ENCODE peak calls at places on chromosomes 2 and 18, in five cellular contexts. O is HEK293T, E is GM23338, U is gastrocnemius medialis, N is lower leg skin. Y is an unnamed sample.

GRCh38 chr2:98608962-98609604 is 694 bp downstream of the UNC50 start:
- DNase-seq in N (no peak), U (no peak), O (no peak), E (peak; percentile 41), Y (peak; percentile 56)

GRCh38 chr2:5549061-5549601 is 143.1 kb upstream of the SOX11 start:
- DNase-seq in E (peak; percentile 11), U (no peak), O (no peak), N (no peak), Y (peak; percentile 39)

GRCh38 chr2:142989276-142990204 is 112.1 kb downstream of the KYNU start:
- DNase-seq in U (no peak), N (no peak), O (peak; percentile 27), E (peak; percentile 57), Y (peak; percentile 25)

GRCh38 chr2:102848366-102848839 is 86.6 kb downstream of the TMEM182 start:
- DNase-seq in E (peak; percentile 92), N (no peak), U (peak; percentile 59), O (peak; percentile 74), Y (peak; percentile 94)

GRCh38 chr2:240936106-240936505 is 30.0 kb downstream of the CROCC2 start:
- DNase-seq in O (no peak), U (no peak), N (no peak), E (no peak), Y (no peak)

GRCh38 chr2:121473502-121473901 is 57.2 kb upstream of the RNU4ATAC start:
- DNase-seq in O (no peak), E (no peak), N (no peak), U (no peak), Y (no peak)

GRCh38 chr18:52465391-52465790 is 125.4 kb downstream of the DCC start:
- DNase-seq in O (no peak), N (no peak), E (peak; percentile 17), U (no peak), Y (no peak)

GRCh38 chr18:64742898-64743297 is 594.0 kb upstream of the LINC00305 start:
- DNase-seq in U (no peak), E (no peak), O (no peak), N (no peak), Y (no peak)

GRCh38 chr2:88350641-88351601 is 101.6 kb downstream of the FOXI3 start:
- DNase-seq in N (peak; percentile 19), U (no peak), E (peak; percentile 93), O (peak; percentile 83), Y (peak; percentile 82)

GRCh38 chr2:113901943-113902342 is 12.1 kb downstream of the ACTR3 start:
- DNase-seq in O (no peak), N (no peak), U (no peak), E (no peak), Y (no peak)

GRCh38 chr2:12755384-12755783 is 38.6 kb downstream of the TRIB2 start:
- DNase-seq in U (no peak), E (no peak), N (no peak), O (no peak), Y (no peak)

GRCh38 chr2:110858135-110858737 is 125.9 kb downstream of the ACOXL start:
- DNase-seq in O (no peak), E (peak; percentile 29), U (no peak), N (no peak), Y (no peak)

GRCh38 chr2:9690252-9690651 is 59.5 kb upstream of the YWHAQ start:
- DNase-seq in U (no peak), N (no peak), E (no peak), O (no peak), Y (no peak)

GRCh38 chr2:161651547-161651946 is 27.3 kb downstream of the SLC4A10 start:
- DNase-seq in E (no peak), O (no peak), N (no peak), U (no peak), Y (no peak)

GRCh38 chr2:157488877-157489276 is 45.0 kb upstream of the CYTIP start:
- DNase-seq in O (no peak), N (no peak), E (no peak), U (no peak), Y (no peak)

GRCh38 chr18:46481048-46481846 is 175.8 kb downstream of the LOXHD1 start:
- DNase-seq in N (peak; percentile 28), E (peak; percentile 81), O (peak; percentile 27), U (peak; percentile 32), Y (peak; percentile 63)

GRCh38 chr2:57111531-57111930 is 927.7 kb downstream of the CCDC85A start:
- DNase-seq in U (no peak), E (no peak), O (no peak), N (no peak), Y (no peak)

GRCh38 chr2:105760191-105760590 is 15.5 kb downstream of the NCK2 start:
- DNase-seq in N (no peak), E (peak; percentile 51), U (no peak), O (no peak), Y (no peak)

GRCh38 chr2:136572335-136572734 is 193.0 kb upstream of the THSD7B start:
- DNase-seq in U (no peak), E (no peak), O (no peak), N (no peak), Y (no peak)

GRCh38 chr2:225056330-225057073 is 14.2 kb upstream of the DOCK10 start:
- DNase-seq in U (no peak), N (no peak), E (no peak), O (no peak), Y (no peak)

GRCh38 chr2:229340086-229340760 is 69.1 kb upstream of the PID1 start:
- DNase-seq in N (no peak), O (no peak), U (no peak), E (no peak), Y (no peak)

GRCh38 chr18:37544196-37544595 is 21.4 kb downstream of the CELF4 start:
- DNase-seq in E (no peak), U (no peak), N (no peak), O (no peak), Y (no peak)

GRCh38 chr2:48532824-48533223 is 2.9 kb downstream of the STON1 start:
- DNase-seq in E (no peak), U (no peak), N (no peak), O (no peak), Y (no peak)

GRCh38 chr2:237258146-237258545 is 155.8 kb downstream of the COL6A3 start:
- DNase-seq in O (no peak), N (no peak), E (peak; percentile 44), U (no peak), Y (peak; percentile 30)

GRCh38 chr18:76579301-76579695 is 84.3 kb upstream of the ZNF516 start:
- DNase-seq in U (no peak), N (no peak), O (no peak), E (no peak), Y (no peak)

GRCh38 chr2:170715932-170716777 is 1.0 kb downstream of the SP5 start:
- DNase-seq in E (peak; percentile 52), O (no peak), N (no peak), U (no peak), Y (peak; percentile 58)

GRCh38 chr2:85737481-85737880 is 16.3 kb upstream of the ATOH8 start:
- DNase-seq in U (peak; percentile 91), E (no peak), N (peak; percentile 89), O (no peak), Y (no peak)

GRCh38 chr2:109497447-109497846 is 116.3 kb downstream of the SEPTIN10 start:
- DNase-seq in O (no peak), E (no peak), U (peak; percentile 72), N (no peak), Y (no peak)

GRCh38 chr2:168166902-168167510 is 80.4 kb downstream of the STK39 start:
- DNase-seq in N (no peak), O (no peak), U (no peak), E (no peak), Y (no peak)

GRCh38 chr2:79580175-79580574 is 67.3 kb downstream of the CTNNA2 start:
- DNase-seq in O (no peak), N (no peak), U (no peak), E (peak; percentile 57), Y (no peak)

GRCh38 chr2:160062283-160063005 is at the start of gene PLA2R1:
- DNase-seq in N (peak; percentile 51), U (peak; percentile 18), E (peak; percentile 76), O (no peak), Y (peak; percentile 75)

GRCh38 chr18:56903686-56904085 is 243.2 kb upstream of the BOD1L2 start:
- DNase-seq in N (no peak), U (no peak), O (no peak), E (no peak), Y (no peak)

GRCh38 chr2:7691961-7692656 is 774.9 kb downstream of the RNF144A start:
- DNase-seq in U (no peak), N (no peak), E (no peak), O (no peak), Y (no peak)